ENCODE peak calls at places on chromosomes 4 and X, in five cellular contexts. E is transverse colon, K is HCT116, P is breast epithelium, U is suprapubic skin. N is an unnamed sample. For H3K4me1, the result is how much of the 10 kb centered on the place peaks cover.

GRCh38 chrX:100647095-100647494 is 3.1 kb downstream of the SRPX2 start:
- DNase-seq in E (no peak), P (no peak), U (no peak), K (no peak), N (no peak)

GRCh38 chrX:74232859-74233258 is 71.1 kb upstream of the ZCCHC13 start:
- DNase-seq in K (no peak), U (no peak), P (no peak), E (no peak), N (no peak)

GRCh38 chr4:53490965-53491622 is 100.2 kb downstream of the LNX1 start:
- DNase-seq in U (no peak), E (peak), K (peak), P (peak), N (no peak)

GRCh38 chr4:128310266-128310697 is 22.7 kb upstream of the PGRMC2 start:
- DNase-seq in U (no peak), K (no peak), P (no peak), E (peak), N (no peak)

GRCh38 chr4:148210661-148211060 is 231.6 kb downstream of the NR3C2 start:
- DNase-seq in E (no peak), K (no peak), P (no peak), U (no peak), N (no peak)

GRCh38 chr4:149719357-149719756 is 96.3 kb downstream of the IQCM start:
- DNase-seq in E (no peak), P (no peak), U (no peak), K (no peak), N (no peak)

GRCh38 chrX:23634181-23634580 is 33.1 kb upstream of the PRDX4 start:
- DNase-seq in K (no peak), E (no peak), P (no peak), U (no peak), N (no peak)

GRCh38 chr4:64857815-64858214 is 448.6 kb upstream of the TECRL start:
- DNase-seq in U (no peak), K (no peak), P (no peak), E (no peak), N (no peak)

GRCh38 chrX:110228453-110228852 is 89.4 kb downstream of the AMMECR1 start:
- DNase-seq in E (no peak), K (no peak), P (no peak), U (no peak), N (no peak)

GRCh38 chr4:165129924-165130323 is 17.3 kb upstream of the TMEM192 start:
- DNase-seq in K (no peak), E (no peak), P (no peak), U (no peak), N (no peak)

GRCh38 chrX:66149519-66149918 is 14.5 kb upstream of the HEPH start:
- DNase-seq in E (no peak), K (no peak), U (no peak), P (no peak), N (no peak)

GRCh38 chr4:26938516-26938915 is 77.9 kb downstream of the STIM2 start:
- DNase-seq in E (no peak), P (no peak), U (no peak), K (no peak), N (no peak)

GRCh38 chr4:26252349-26252748 is 68.5 kb upstream of the RBPJ start:
- DNase-seq in P (no peak), U (no peak), K (peak), E (no peak), N (no peak)

GRCh38 chrX:127552571-127552970 is 499.6 kb downstream of the ACTRT1 start:
- DNase-seq in P (no peak), U (no peak), E (no peak), K (no peak), N (no peak)

GRCh38 chr4:57639566-57640328 is 529.6 kb upstream of the IGFBP7 start:
- DNase-seq in P (no peak), U (no peak), E (peak), K (no peak), N (no peak)

GRCh38 chrX:136168929-136169735 is 21.8 kb downstream of the FHL1 start:
- DNase-seq in U (peak), K (no peak), E (peak), P (no peak), N (no peak)

GRCh38 chr4:180052629-180053028 is 2190.6 kb upstream of the TENM3 start:
- DNase-seq in E (no peak), P (no peak), U (no peak), K (no peak), N (no peak)

GRCh38 chr4:153988446-153988845 is 199.6 kb upstream of the SFRP2 start:
- DNase-seq in E (no peak), U (no peak), K (no peak), P (no peak), N (no peak)

GRCh38 chrX:123873956-123874355 is 14.1 kb downstream of the XIAP start:
- DNase-seq in U (no peak), K (no peak), E (no peak), P (no peak), N (no peak)

GRCh38 chr4:94621491-94622080 is 136.2 kb upstream of the BMPR1B start:
- DNase-seq in P (no peak), E (no peak), U (no peak), K (peak), N (peak)

GRCh38 chr4:113987382-113987930 is 8.0 kb upstream of the ARSJ start:
- DNase-seq in E (no peak), K (no peak), P (no peak), U (no peak), N (no peak)

GRCh38 chr4:184514121-184514988 is 40.0 kb upstream of the IRF2 start:
- DNase-seq in P (no peak), U (peak), K (no peak), E (peak), N (no peak)

GRCh38 chrX:129875669-129876068 is 30.3 kb upstream of the UTP14A start:
- DNase-seq in P (no peak), U (no peak), K (no peak), E (no peak), N (no peak)

GRCh38 chr4:41199788-41200187 is 14.6 kb downstream of the APBB2 start:
- DNase-seq in U (no peak), P (no peak), K (no peak), E (no peak), N (no peak)
- H3K4me1 ChIP-seq in U (under half), P (under half), K (under half), E (under half), N (under half)

GRCh38 chr4:182248295-182248694 is 5.1 kb downstream of the TENM3 start:
- DNase-seq in K (no peak), E (no peak), U (no peak), P (no peak), N (no peak)
- TF ChIP-seq POLR2AphosphoS5 in K (no peak), E (no peak), U (no peak), P (no peak), N (no peak)

DNA sequence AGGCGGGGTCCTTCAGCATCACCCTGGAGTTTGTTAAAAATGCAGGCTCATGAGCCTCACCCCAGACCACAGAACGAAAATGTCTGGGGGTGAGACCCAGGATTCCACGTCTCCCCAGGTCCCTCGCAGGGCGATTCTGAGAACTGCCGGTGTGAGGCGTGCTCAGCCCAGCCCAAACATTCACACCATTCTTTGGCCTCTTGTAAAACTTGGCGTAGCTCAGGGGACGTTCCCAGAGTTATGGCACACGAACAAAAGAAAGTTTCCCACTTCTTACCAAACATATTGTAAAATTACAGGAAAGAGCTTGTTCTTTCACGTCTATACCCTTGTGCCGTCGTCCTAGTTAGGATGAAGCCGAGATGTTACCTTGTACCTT is 12.9 kb downstream of the CD99 start:
- DNase-seq in P (no peak), E (peak), U (no peak), K (no peak), N (peak)
- H3K4me1 ChIP-seq in P (under half), E (under half), U (half or more), K (under half), N (under half)

GRCh38 chr4:89799071-89799470 is 37.9 kb downstream of the SNCA start:
- DNase-seq in P (no peak), U (no peak), E (no peak), K (no peak), N (no peak)

GRCh38 chr4:89803915-89804314 is 33.0 kb downstream of the SNCA start:
- DNase-seq in U (no peak), P (no peak), K (no peak), E (no peak), N (no peak)

GRCh38 chr4:89800012-89800516 is 36.9 kb downstream of the SNCA start:
- DNase-seq in U (no peak), P (no peak), K (no peak), E (no peak), N (no peak)

GRCh38 chr4:89803036-89803435 is 33.9 kb downstream of the SNCA start:
- DNase-seq in E (no peak), P (no peak), U (no peak), K (no peak), N (no peak)

GRCh38 chr4:89800527-89801103 is 36.3 kb downstream of the SNCA start:
- DNase-seq in U (no peak), K (no peak), P (no peak), E (no peak), N (no peak)
- TF ChIP-seq POLR2AphosphoS5 in U (no peak), K (no peak), P (no peak), E (no peak), N (no peak)

GRCh38 chr4:185774076-185774731 is 37.8 kb downstream of the SORBS2 start:
- DNase-seq in K (no peak), P (no peak), U (no peak), E (no peak), N (no peak)

GRCh38 chr4:185775792-185776555 is 36.0 kb downstream of the SORBS2 start:
- DNase-seq in K (no peak), P (no peak), U (no peak), E (no peak), N (no peak)

GRCh38 chr4:185773419-185773818 is 38.6 kb downstream of the SORBS2 start:
- DNase-seq in E (no peak), P (peak), U (no peak), K (no peak), N (no peak)

GRCh38 chr4:185772391-185773093 is 39.5 kb downstream of the SORBS2 start:
- DNase-seq in K (no peak), P (no peak), U (no peak), E (no peak), N (no peak)

DNA sequence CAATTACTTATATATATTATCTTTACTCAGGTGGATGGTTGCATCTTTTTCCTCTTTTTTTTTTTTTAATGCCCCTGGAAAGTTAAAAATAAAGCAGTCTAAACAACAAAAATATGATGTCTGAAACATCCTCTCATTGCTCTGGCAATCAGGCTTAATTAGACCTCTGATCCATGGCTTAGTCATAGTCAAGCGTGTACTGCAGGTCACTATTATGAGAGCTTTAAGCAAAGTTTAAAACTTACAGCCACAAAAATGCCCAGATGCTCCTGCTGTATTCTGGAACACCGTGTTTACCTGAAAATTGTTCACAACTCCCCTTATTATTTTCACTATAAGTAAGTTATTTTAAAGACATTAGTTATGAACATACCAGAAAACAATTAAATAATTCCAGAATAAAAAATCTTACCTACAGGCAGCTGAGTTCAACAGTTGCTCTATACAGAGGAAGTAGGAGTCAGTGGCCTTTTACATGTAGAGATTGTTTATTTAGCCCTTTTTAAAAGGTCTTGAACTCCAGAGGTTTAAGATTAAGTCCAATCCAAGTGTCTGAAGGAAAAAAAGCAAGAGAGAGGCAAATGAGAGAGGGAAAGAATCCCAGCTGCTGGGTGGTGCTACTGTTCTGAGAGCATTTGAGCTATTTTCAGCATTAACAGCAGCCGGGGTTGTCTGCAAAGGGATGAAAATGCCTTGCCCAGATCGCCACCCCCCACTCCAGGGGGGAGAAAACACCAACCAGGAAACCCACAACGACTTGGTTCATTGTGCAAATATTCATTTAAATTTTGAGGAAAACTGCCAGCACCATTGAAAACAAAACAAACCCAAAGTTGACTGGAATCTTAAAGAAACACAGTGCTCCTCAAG is 36.9 kb downstream of the SORBS2 start:
- DNase-seq in E (no peak), U (no peak), P (no peak), K (no peak), N (no peak)
- H3K4me1 ChIP-seq in E (under half), U (under half), P (under half), K (under half), N (under half)

GRCh38 chr4:82770607-82771006 is 28.0 kb downstream of the SCD5 start:
- DNase-seq in K (no peak), P (no peak), U (no peak), E (no peak), N (no peak)
- TF ChIP-seq POLR2AphosphoS5 in K (no peak), P (no peak), U (no peak), E (no peak), N (no peak)

GRCh38 chr4:2787230-2788100 is 5.4 kb upstream of the SH3BP2 start:
- DNase-seq in U (peak), P (no peak), E (peak), K (no peak), N (no peak)
- H3K4me1 ChIP-seq in U (under half), P (under half), E (under half), K (under half), N (under half)

DNA sequence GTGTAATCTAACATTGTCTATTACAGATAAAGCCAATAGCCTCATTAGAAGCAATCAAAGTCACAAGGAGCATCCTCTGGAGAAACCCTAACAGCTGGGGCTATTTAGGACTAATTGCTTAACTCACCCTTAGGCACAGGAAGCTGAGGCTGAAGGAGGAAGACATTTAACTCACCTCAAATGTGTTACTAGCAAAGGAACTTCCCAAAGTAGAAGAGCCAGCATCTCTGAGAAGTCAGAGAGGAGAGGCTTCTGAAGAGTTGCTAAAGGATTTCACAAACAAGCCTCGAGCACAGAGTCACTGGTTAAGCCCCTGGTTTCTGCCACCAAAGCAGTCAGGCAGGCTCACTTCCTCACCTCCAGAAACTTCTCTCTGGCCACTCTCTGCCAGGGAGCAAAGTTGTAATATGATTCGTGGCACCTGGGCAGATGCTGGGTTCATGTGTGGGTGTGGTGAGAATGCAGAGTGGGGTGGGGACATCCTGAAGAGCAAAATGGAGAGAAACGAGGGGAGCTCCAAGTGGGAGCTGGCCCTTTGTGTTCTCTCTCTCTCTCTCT is 201.3 kb downstream of the HS6ST2 start:
- DNase-seq in K (no peak), U (no peak), P (no peak), E (no peak), N (no peak)
- TF ChIP-seq POLR2AphosphoS5 in K (no peak), U (no peak), P (no peak), E (no peak), N (no peak)